ENCODE peak calls at places on chromosomes 2 and 18, in five cellular contexts. N is left ventricle myocardium inferior, I is iPS DF 6.9, P is breast epithelium, D is stomach. S is an unnamed sample.
A peak's percentile ranks its signal among the peaks of the same experiment; 100 is the strongest.

GRCh38 chr2:143852748-143853147 is 667.2 kb downstream of the ZEB2 start:
- DNase-seq in N (no peak), D (no peak), I (peak; percentile 5), P (no peak), S (no peak)

GRCh38 chr2:128358941-128359731 is 40.5 kb upstream of the HS6ST1 start:
- DNase-seq in I (no peak), N (no peak), D (no peak), P (no peak), S (no peak)

GRCh38 chr18:48022021-48022420 is 91.6 kb upstream of the SMAD2 start:
- DNase-seq in N (no peak), I (no peak), D (peak; percentile 10), P (no peak), S (no peak)

GRCh38 chr2:100818606-100819364 is 1.2 kb upstream of the NPAS2 start:
- DNase-seq in N (peak; percentile 68), I (no peak), P (peak; percentile 71), D (peak; percentile 82), S (no peak)

GRCh38 chr2:240723851-240724250 is 32.2 kb downstream of the AQP12A start:
- DNase-seq in D (no peak), P (no peak), I (no peak), N (no peak), S (no peak)

GRCh38 chr2:240879105-240879504 is 10.5 kb downstream of the AGXT start:
- DNase-seq in I (no peak), P (no peak), D (no peak), N (no peak), S (no peak)

GRCh38 chr2:201882353-201883095 is 76.2 kb downstream of the CDK15 start:
- DNase-seq in P (no peak), I (no peak), D (no peak), N (no peak), S (no peak)

GRCh38 chr2:135829420-135829983 is 7.5 kb downstream of the LCT start:
- DNase-seq in I (no peak), D (no peak), P (no peak), N (no peak), S (no peak)

GRCh38 chr2:100882645-100883613 is 63.0 kb downstream of the NPAS2 start:
- DNase-seq in N (no peak), I (no peak), D (peak; percentile 28), P (no peak), S (no peak)

GRCh38 chr2:95281786-95282185 is 7.5 kb downstream of the PROM2 start:
- DNase-seq in I (no peak), P (no peak), N (no peak), D (no peak), S (no peak)

GRCh38 chr2:95283562-95283961 is 9.3 kb downstream of the PROM2 start:
- DNase-seq in D (no peak), P (no peak), N (no peak), I (no peak), S (no peak)

GRCh38 chr2:95284886-95285541 is 10.8 kb downstream of the PROM2 start:
- DNase-seq in P (no peak), N (no peak), I (no peak), D (no peak), S (no peak)

GRCh38 chr2:95281071-95281470 is 6.8 kb downstream of the PROM2 start:
- DNase-seq in I (no peak), N (no peak), P (no peak), D (no peak), S (no peak)

DNA sequence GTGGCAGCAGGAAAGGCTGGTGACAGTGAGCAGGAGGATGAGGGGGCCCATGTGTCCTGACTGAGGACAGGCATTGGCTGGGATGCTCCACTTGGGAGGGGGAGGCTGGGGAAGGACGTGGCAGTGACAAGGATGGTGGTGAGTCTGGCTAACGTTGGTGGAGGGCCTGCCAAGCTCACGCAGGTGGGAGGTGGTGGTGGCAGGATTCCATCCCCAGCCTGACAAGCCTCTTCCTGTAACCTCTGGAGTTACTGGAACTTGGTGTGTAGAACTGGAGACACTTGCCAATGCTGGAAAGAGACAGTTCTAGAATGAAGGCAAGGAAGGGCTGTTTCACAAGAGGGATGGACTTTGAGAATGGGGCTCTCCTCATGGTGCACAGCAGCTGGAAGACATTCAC is 8.2 kb downstream of the PROM2 start:
- DNase-seq in P (peak; percentile 52), N (no peak), D (no peak), I (no peak), S (no peak)
- H3K9me3 ChIP-seq in P (no peaks in the 10 kb centered on the region), N (no peaks in the 10 kb centered on the region), D (no peaks in the 10 kb centered on the region), I (no peaks in the 10 kb centered on the region), S (no peaks in the 10 kb centered on the region)

GRCh38 chr2:190844700-190845410 is 35.8 kb upstream of the GLS start:
- DNase-seq in P (no peak), N (no peak), D (no peak), I (no peak), S (no peak)

GRCh38 chr2:190843874-190844699 is 36.5 kb upstream of the GLS start:
- DNase-seq in D (no peak), P (no peak), N (no peak), I (no peak), S (no peak)

GRCh38 chr2:190840572-190841172 is 39.9 kb upstream of the GLS start:
- DNase-seq in P (no peak), N (no peak), D (no peak), I (no peak), S (no peak)

GRCh38 chr2:190841707-190842505 is 38.7 kb upstream of the GLS start:
- DNase-seq in I (no peak), N (no peak), P (no peak), D (no peak), S (no peak)

GRCh38 chr2:190842606-190843104 is 38.0 kb upstream of the GLS start:
- DNase-seq in N (no peak), P (no peak), I (no peak), D (no peak), S (no peak)
- H3K27ac ChIP-seq in N (no peak overlapping the region), P (no peak overlapping the region), I (no peak overlapping the region), D (no peak overlapping the region), S (no peak overlapping the region)

DNA sequence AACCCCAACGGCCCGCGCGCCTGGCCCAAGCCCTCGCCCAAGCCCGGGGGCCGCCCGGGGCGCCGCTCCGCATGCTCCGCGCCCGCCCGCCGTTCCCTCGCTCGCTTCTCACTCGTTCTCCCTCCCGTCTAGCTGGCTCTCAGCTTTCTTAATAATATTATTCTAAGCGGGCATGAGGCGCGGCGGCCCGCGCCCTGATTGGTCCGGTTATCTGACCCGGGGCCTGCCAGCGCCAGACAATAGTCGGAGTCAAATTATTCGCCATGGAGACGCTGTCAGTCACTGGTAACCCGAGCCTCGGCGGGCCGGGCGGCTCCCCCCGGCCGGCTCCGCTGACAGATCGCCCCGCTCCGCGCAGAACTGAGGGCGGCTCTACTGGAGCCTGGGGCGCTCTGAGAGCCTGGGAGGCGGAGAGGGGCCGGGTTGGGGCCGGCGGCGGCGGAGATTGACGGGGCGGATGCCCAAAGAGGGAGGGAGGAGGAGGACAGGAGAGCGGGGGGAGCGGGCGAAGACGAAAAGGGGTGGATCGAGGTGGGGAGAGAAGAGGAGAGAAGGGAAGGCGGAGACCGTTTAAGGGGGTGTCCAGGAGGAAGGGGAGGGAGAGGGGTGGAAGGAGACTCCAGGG is at the start of gene SIX2:
- DNase-seq in P (peak; percentile 80), I (peak; percentile 79), D (peak; percentile 90), N (peak; percentile 90), S (no peak)
- H3K9me3 ChIP-seq in P (no peaks in the 10 kb centered on the region), I (no peaks in the 10 kb centered on the region), D (no peaks in the 10 kb centered on the region), N (no peaks in the 10 kb centered on the region), S (no peaks in the 10 kb centered on the region)

GRCh38 chr2:36777788-36778187 is 81.3 kb downstream of the VIT start:
- DNase-seq in D (no peak), I (no peak), P (no peak), N (no peak), S (no peak)

GRCh38 chr2:36779462-36779861 is 83.0 kb downstream of the VIT start:
- DNase-seq in N (no peak), P (no peak), I (no peak), D (no peak), S (no peak)

GRCh38 chr2:36781907-36782635 is 85.6 kb downstream of the VIT start:
- DNase-seq in D (no peak), N (no peak), P (no peak), I (no peak), S (no peak)

GRCh38 chr2:36783276-36783675 is 86.8 kb downstream of the VIT start:
- DNase-seq in D (no peak), N (no peak), P (no peak), I (no peak), S (no peak)

GRCh38 chr2:36780231-36780808 is 83.8 kb downstream of the VIT start:
- DNase-seq in N (no peak), D (no peak), P (no peak), I (peak; percentile 31), S (peak; percentile 35)
- H3K27ac ChIP-seq in N (peak overlapping the region; percentile 13), D (no peak overlapping the region), P (no peak overlapping the region), I (no peak overlapping the region), S (no peak overlapping the region)

GRCh38 chr2:212611026-212611425 is 72.4 kb upstream of the ERBB4 start:
- DNase-seq in D (no peak), P (no peak), N (no peak), I (no peak), S (no peak)
- H3K9me3 ChIP-seq in D (no peaks in the 10 kb centered on the region), P (no peaks in the 10 kb centered on the region), N (no peaks in the 10 kb centered on the region), I (no peaks in the 10 kb centered on the region), S (no peaks in the 10 kb centered on the region)

GRCh38 chr2:7018767-7019166 is 101.6 kb downstream of the RNF144A start:
- DNase-seq in P (no peak), N (no peak), D (no peak), I (no peak), S (no peak)
- H3K27ac ChIP-seq in P (no peak overlapping the region), N (peak overlapping the region; percentile 55), D (no peak overlapping the region), I (no peak overlapping the region), S (no peak overlapping the region)

GRCh38 chr2:62089658-62090057 is 106.3 kb upstream of the B3GNT2 start:
- DNase-seq in N (no peak), I (no peak), P (no peak), D (no peak), S (no peak)

GRCh38 chr2:62091471-62091870 is 104.4 kb upstream of the B3GNT2 start:
- DNase-seq in I (no peak), N (no peak), D (no peak), P (no peak), S (no peak)
- H3K9me3 ChIP-seq in I (no peaks in the 10 kb centered on the region), N (no peaks in the 10 kb centered on the region), D (no peaks in the 10 kb centered on the region), P (no peaks in the 10 kb centered on the region), S (no peaks in the 10 kb centered on the region)

GRCh38 chr18:55101458-55101824 is 142.2 kb upstream of the CCDC68 start:
- DNase-seq in I (no peak), P (no peak), N (no peak), D (no peak), S (no peak)
- H3K27ac ChIP-seq in I (no peak overlapping the region), P (no peak overlapping the region), N (no peak overlapping the region), D (no peak overlapping the region), S (no peak overlapping the region)